ENCODE peak calls at places on chromosomes 5 and 9, in nine cellular contexts. A is neural crest cell, N is NCI-H510A treated with DMSO at 0.1 percent for 48 hours, R is keratinocyte, G is activated T-cell treated with anti-CD3 and anti-CD28 coated beads for 1 hour, Y is KBM-7, S is T follicular helper cell, X is HEK293T, T is GDM1. U is an unnamed sample.

GRCh38 chr5:145509336-145510150 is 325.6 kb downstream of the PRELID2 start:
- DNase-seq in A (no peak), N (no peak), R (no peak), G (no peak), Y (no peak), S (no peak), X (no peak), T (no peak), U (no peak)

GRCh38 chr9:87656485-87656884 is 69.4 kb upstream of the CTSL start:
- DNase-seq in A (no peak), N (no peak), R (no peak), G (no peak), Y (no peak), S (no peak), X (no peak), T (no peak), U (no peak)

GRCh38 chr9:134403682-134404301 is 77.5 kb downstream of the RXRA start:
- DNase-seq in A (no peak), N (no peak), R (no peak), G (no peak), Y (peak), S (no peak), X (no peak), T (peak), U (peak)

GRCh38 chr5:159442210-159442850 is 112.0 kb upstream of the IL12B start:
- DNase-seq in A (no peak), N (no peak), R (no peak), G (no peak), Y (no peak), S (no peak), X (no peak), T (no peak), U (no peak)

GRCh38 chr5:82821978-82822927 is 254.9 kb downstream of the TMEM167A start:
- DNase-seq in A (no peak), N (no peak), R (no peak), G (no peak), Y (no peak), S (no peak), X (no peak), T (no peak), U (no peak)

GRCh38 chr5:54470191-54470590 is 14.7 kb downstream of the HSPB3 start:
- DNase-seq in A (no peak), N (no peak), R (no peak), G (no peak), Y (no peak), S (no peak), X (no peak), T (no peak), U (no peak)

GRCh38 chr5:16784088-16784487 is 152.0 kb downstream of the MYO10 start:
- DNase-seq in A (no peak), N (no peak), R (no peak), G (no peak), Y (no peak), S (no peak), X (no peak), T (no peak), U (no peak)

GRCh38 chr9:38443181-38443580 is 18.9 kb upstream of the IGFBPL1 start:
- DNase-seq in A (no peak), N (no peak), R (no peak), G (no peak), Y (no peak), S (no peak), X (no peak), T (no peak), U (no peak)

GRCh38 chr5:132765311-132766019 is 11.6 kb downstream of the SEPTIN8 start:
- DNase-seq in A (no peak), N (no peak), R (no peak), G (no peak), Y (no peak), S (no peak), X (no peak), T (no peak), U (no peak)

GRCh38 chr9:133188006-133188842 is 20.8 kb downstream of the OBP2B start:
- DNase-seq in A (peak), N (peak), R (no peak), G (no peak), Y (peak), S (no peak), X (peak), T (no peak), U (no peak)

GRCh38 chr5:59485629-59486439 is 407.7 kb downstream of the PDE4D start:
- DNase-seq in A (no peak), N (no peak), R (no peak), G (no peak), Y (no peak), S (no peak), X (no peak), T (no peak), U (no peak)

GRCh38 chr9:113737414-113738271 is 138.5 kb upstream of the ZNF618 start:
- DNase-seq in A (peak), N (peak), R (no peak), G (no peak), Y (peak), S (no peak), X (peak), T (peak), U (peak)

GRCh38 chr5:171647043-171647899 is 138.3 kb upstream of the SMIM23 start:
- DNase-seq in A (no peak), N (no peak), R (peak), G (no peak), Y (no peak), S (no peak), X (no peak), T (peak), U (peak)

GRCh38 chr9:17793713-17794622 is 215.1 kb downstream of the SH3GL2 start:
- DNase-seq in A (no peak), N (no peak), R (no peak), G (no peak), Y (no peak), S (no peak), X (peak), T (no peak), U (no peak)

GRCh38 chr5:43947870-43948269 is 344.9 kb downstream of the NNT start:
- DNase-seq in A (no peak), N (no peak), R (no peak), G (no peak), Y (no peak), S (no peak), X (no peak), T (no peak), U (no peak)

U was measured in AML-193.